ENCODE peak calls at places on chromosomes 7 and 10, in six cellular contexts. One of them, this sample, is unnamed.

GRCh38 chr7:147803625-147804024 is 786.9 kb upstream of the C7orf33 start:
- DNase-seq in stomach: no peak
- DNase-seq in HepG2: no peak
- DNase-seq in A549: no peak
- DNase-seq in heart left ventricle: no peak
- DNase-seq in IMR-90: no peak
- DNase-seq in this sample: no peak

GRCh38 chr7:1555046-1555812 is 776 bp downstream of the TMEM184A start:
- DNase-seq in stomach: peak
- DNase-seq in HepG2: peak
- DNase-seq in A549: peak
- DNase-seq in heart left ventricle: peak
- DNase-seq in IMR-90: peak
- DNase-seq in this sample: no peak

GRCh38 chr7:50697686-50698085 is 85.0 kb downstream of the GRB10 start:
- DNase-seq in stomach: no peak
- DNase-seq in HepG2: no peak
- DNase-seq in A549: no peak
- DNase-seq in heart left ventricle: no peak
- DNase-seq in IMR-90: no peak
- DNase-seq in this sample: no peak

GRCh38 chr10:129945941-129946760 is 17.9 kb downstream of the EBF3 start:
- DNase-seq in stomach: peak
- DNase-seq in HepG2: no peak
- DNase-seq in A549: no peak
- DNase-seq in heart left ventricle: no peak
- DNase-seq in IMR-90: peak
- DNase-seq in this sample: no peak

GRCh38 chr10:1661861-1662260 is 75.5 kb downstream of the ADARB2 start:
- DNase-seq in stomach: no peak
- DNase-seq in HepG2: no peak
- DNase-seq in A549: no peak
- DNase-seq in heart left ventricle: no peak
- DNase-seq in IMR-90: no peak
- DNase-seq in this sample: no peak

GRCh38 chr7:47435889-47436312 is 146.0 kb downstream of the TNS3 start:
- DNase-seq in stomach: peak
- DNase-seq in HepG2: peak
- DNase-seq in A549: peak
- DNase-seq in heart left ventricle: peak
- DNase-seq in IMR-90: peak
- DNase-seq in this sample: no peak

GRCh38 chr7:92633211-92633906 is 43.2 kb upstream of the FAM133B start:
- DNase-seq in stomach: no peak
- DNase-seq in HepG2: peak
- DNase-seq in A549: peak
- DNase-seq in heart left ventricle: no peak
- DNase-seq in IMR-90: peak
- DNase-seq in this sample: no peak

GRCh38 chr10:133309720-133310398 is 1.1 kb downstream of the ZNF511 start:
- DNase-seq in stomach: peak
- DNase-seq in HepG2: no peak
- DNase-seq in A549: no peak
- DNase-seq in heart left ventricle: no peak
- DNase-seq in IMR-90: no peak
- DNase-seq in this sample: no peak

GRCh38 chr7:105992888-105993287 is 29.8 kb downstream of the CDHR3 start:
- DNase-seq in stomach: no peak
- DNase-seq in HepG2: no peak
- DNase-seq in A549: no peak
- DNase-seq in heart left ventricle: no peak
- DNase-seq in IMR-90: no peak
- DNase-seq in this sample: no peak

GRCh38 chr10:77297370-77297692 is 340.3 kb downstream of the KCNMA1 start:
- DNase-seq in stomach: no peak
- DNase-seq in HepG2: no peak
- DNase-seq in A549: no peak
- DNase-seq in heart left ventricle: no peak
- DNase-seq in IMR-90: peak
- DNase-seq in this sample: no peak

GRCh38 chr10:28147706-28148105 is 148.8 kb upstream of the ODAD2 start:
- DNase-seq in stomach: no peak
- DNase-seq in HepG2: no peak
- DNase-seq in A549: no peak
- DNase-seq in heart left ventricle: no peak
- DNase-seq in IMR-90: no peak
- DNase-seq in this sample: no peak

GRCh38 chr7:29627631-29628030 is 64.0 kb downstream of the PRR15 start:
- DNase-seq in stomach: no peak
- DNase-seq in HepG2: no peak
- DNase-seq in A549: no peak
- DNase-seq in heart left ventricle: no peak
- DNase-seq in IMR-90: no peak
- DNase-seq in this sample: no peak

GRCh38 chr10:49539320-49539885 is 482 bp upstream of the ERCC6 start:
- DNase-seq in stomach: peak
- DNase-seq in HepG2: peak
- DNase-seq in A549: peak
- DNase-seq in heart left ventricle: peak
- DNase-seq in IMR-90: peak
- DNase-seq in this sample: no peak

GRCh38 chr7:152761116-152761748 is 1.7 kb downstream of the ACTR3B start:
- DNase-seq in stomach: no peak
- DNase-seq in HepG2: no peak
- DNase-seq in A549: no peak
- DNase-seq in heart left ventricle: no peak
- DNase-seq in IMR-90: peak
- DNase-seq in this sample: peak

GRCh38 chr7:152851881-152852417 is 92.4 kb downstream of the ACTR3B start:
- DNase-seq in stomach: no peak
- DNase-seq in HepG2: no peak
- DNase-seq in A549: no peak
- DNase-seq in heart left ventricle: no peak
- DNase-seq in IMR-90: no peak
- DNase-seq in this sample: no peak

GRCh38 chr7:148699772-148700629 is 1.3 kb downstream of the CUL1 start:
- DNase-seq in stomach: no peak
- DNase-seq in HepG2: peak
- DNase-seq in A549: no peak
- DNase-seq in heart left ventricle: no peak
- DNase-seq in IMR-90: peak
- DNase-seq in this sample: no peak

DNA sequence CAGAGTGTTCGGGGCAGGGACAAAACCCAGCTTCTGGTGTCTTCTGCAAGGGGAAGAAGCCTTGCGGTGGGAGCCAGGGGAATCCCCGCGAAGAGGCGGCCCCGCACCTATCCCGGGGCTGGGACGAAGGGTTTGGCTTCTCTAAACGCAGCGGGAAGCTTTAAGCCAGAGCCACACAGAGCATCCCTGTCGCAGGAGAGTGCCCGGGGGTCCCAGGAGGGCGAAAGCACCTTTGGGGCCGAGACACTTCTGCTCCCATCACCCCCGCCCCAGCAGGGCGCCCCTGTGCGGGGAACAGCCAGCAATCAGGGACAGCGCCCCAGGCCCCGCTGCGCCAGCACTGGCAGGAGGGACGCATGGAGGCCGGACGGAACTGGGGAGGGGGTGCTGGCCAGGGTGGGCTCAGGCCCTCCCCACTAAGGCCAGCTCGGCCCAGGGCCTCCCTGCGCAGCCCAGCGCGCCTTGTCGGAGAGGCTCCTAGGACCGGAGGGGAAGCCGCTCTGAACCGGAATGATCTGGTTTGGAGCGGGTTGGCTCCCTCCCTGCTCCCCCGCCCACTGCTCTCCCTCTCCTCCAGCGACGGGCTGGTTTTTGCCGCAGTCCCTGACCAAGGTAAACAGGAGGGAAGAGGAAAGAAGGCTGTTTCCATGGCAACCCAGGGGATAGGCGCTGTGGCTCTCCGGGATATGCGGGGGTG is 63.9 kb downstream of the TMEM209 start:
- DNase-seq in stomach: peak
- DNase-seq in HepG2: no peak
- DNase-seq in A549: no peak
- DNase-seq in heart left ventricle: peak
- DNase-seq in IMR-90: peak
- DNase-seq in this sample: no peak
- TF ChIP-seq POLR2A in stomach: no peak
- TF ChIP-seq POLR2A in HepG2: no peak
- TF ChIP-seq POLR2A in A549: no peak
- TF ChIP-seq POLR2A in heart left ventricle: no peak
- TF ChIP-seq POLR2A in IMR-90: no peak
- TF ChIP-seq POLR2A in this sample: no peak

DNA sequence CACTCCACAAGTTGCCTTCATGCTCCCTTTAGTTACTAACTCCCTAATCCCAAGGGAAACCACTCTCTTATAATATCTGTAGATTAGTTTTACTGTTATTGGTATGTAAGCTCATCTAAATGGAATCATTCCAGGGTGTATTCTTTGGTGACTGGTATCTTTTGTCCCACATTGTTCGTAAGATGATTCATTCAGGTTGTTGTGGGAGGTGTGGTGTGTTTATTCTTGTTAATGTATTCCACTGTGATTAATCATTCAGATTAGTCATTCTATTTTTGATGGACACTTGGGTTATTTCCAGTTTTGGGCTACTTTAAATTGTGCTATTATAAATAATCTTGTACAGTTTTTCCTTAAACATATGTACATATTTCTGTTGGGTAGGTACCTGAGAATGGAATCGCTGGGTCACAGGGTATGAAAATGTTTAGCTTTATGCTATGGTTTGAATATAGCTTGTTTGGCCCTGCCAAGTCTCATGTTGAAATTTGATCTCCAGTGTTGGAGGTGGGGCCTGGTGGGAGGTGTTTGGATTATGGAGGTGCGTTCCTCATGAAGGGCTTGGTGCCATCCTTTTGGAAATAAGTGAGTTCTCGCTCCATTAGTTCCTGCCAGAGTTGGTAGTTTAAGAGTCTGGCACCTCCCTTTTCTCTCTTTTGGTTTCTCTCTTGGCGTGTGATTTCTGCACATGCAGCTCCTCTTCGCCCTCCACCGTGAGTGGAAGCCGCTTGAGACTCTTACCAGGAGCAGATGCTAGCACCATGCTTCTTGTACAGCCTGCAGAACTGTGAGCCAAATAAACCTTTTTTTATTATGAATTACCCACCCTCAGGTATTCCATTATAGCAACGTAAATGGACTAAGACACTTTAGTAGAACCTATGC is 13.8 kb downstream of the BTRC start:
- DNase-seq in stomach: no peak
- DNase-seq in HepG2: no peak
- DNase-seq in A549: peak
- DNase-seq in heart left ventricle: no peak
- DNase-seq in IMR-90: peak
- DNase-seq in this sample: no peak
- H3K4me3 ChIP-seq in stomach: no peak
- H3K4me3 ChIP-seq in HepG2: no peak
- H3K4me3 ChIP-seq in A549: no peak
- H3K4me3 ChIP-seq in heart left ventricle: no peak
- H3K4me3 ChIP-seq in IMR-90: no peak
- H3K4me3 ChIP-seq in this sample: no peak

GRCh38 chr10:95276367-95277200 is 14.2 kb downstream of the PDLIM1 start:
- DNase-seq in stomach: no peak
- DNase-seq in HepG2: no peak
- DNase-seq in A549: no peak
- DNase-seq in heart left ventricle: no peak
- DNase-seq in IMR-90: no peak
- DNase-seq in this sample: peak

GRCh38 chr10:95279042-95279820 is 11.6 kb downstream of the PDLIM1 start:
- DNase-seq in stomach: no peak
- DNase-seq in HepG2: no peak
- DNase-seq in A549: peak
- DNase-seq in heart left ventricle: no peak
- DNase-seq in IMR-90: peak
- DNase-seq in this sample: no peak

GRCh38 chr10:95277201-95277570 is 13.6 kb downstream of the PDLIM1 start:
- DNase-seq in stomach: no peak
- DNase-seq in HepG2: no peak
- DNase-seq in A549: no peak
- DNase-seq in heart left ventricle: no peak
- DNase-seq in IMR-90: no peak
- DNase-seq in this sample: peak

GRCh38 chr10:95277614-95278013 is 13.2 kb downstream of the PDLIM1 start:
- DNase-seq in stomach: no peak
- DNase-seq in HepG2: no peak
- DNase-seq in A549: no peak
- DNase-seq in heart left ventricle: no peak
- DNase-seq in IMR-90: no peak
- DNase-seq in this sample: peak

GRCh38 chr10:95278061-95278988 is 12.5 kb downstream of the PDLIM1 start:
- DNase-seq in stomach: no peak
- DNase-seq in HepG2: peak
- DNase-seq in A549: no peak
- DNase-seq in heart left ventricle: no peak
- DNase-seq in IMR-90: peak
- DNase-seq in this sample: peak
- H3K27ac ChIP-seq in stomach: no peak
- H3K27ac ChIP-seq in HepG2: peak
- H3K27ac ChIP-seq in A549: peak
- H3K27ac ChIP-seq in heart left ventricle: peak
- H3K27ac ChIP-seq in IMR-90: peak
- H3K27ac ChIP-seq in this sample: peak

GRCh38 chr10:102850025-102850518 is 4.0 kb upstream of the BORCS7 start:
- DNase-seq in stomach: no peak
- DNase-seq in HepG2: peak
- DNase-seq in A549: no peak
- DNase-seq in heart left ventricle: no peak
- DNase-seq in IMR-90: no peak
- DNase-seq in this sample: no peak

GRCh38 chr10:102859911-102860310 is 5.9 kb downstream of the BORCS7 start:
- DNase-seq in stomach: no peak
- DNase-seq in HepG2: no peak
- DNase-seq in A549: no peak
- DNase-seq in heart left ventricle: no peak
- DNase-seq in IMR-90: no peak
- DNase-seq in this sample: no peak

GRCh38 chr10:102856758-102857424 is 2.8 kb downstream of the BORCS7 start:
- DNase-seq in stomach: no peak
- DNase-seq in HepG2: no peak
- DNase-seq in A549: no peak
- DNase-seq in heart left ventricle: no peak
- DNase-seq in IMR-90: no peak
- DNase-seq in this sample: peak

DNA sequence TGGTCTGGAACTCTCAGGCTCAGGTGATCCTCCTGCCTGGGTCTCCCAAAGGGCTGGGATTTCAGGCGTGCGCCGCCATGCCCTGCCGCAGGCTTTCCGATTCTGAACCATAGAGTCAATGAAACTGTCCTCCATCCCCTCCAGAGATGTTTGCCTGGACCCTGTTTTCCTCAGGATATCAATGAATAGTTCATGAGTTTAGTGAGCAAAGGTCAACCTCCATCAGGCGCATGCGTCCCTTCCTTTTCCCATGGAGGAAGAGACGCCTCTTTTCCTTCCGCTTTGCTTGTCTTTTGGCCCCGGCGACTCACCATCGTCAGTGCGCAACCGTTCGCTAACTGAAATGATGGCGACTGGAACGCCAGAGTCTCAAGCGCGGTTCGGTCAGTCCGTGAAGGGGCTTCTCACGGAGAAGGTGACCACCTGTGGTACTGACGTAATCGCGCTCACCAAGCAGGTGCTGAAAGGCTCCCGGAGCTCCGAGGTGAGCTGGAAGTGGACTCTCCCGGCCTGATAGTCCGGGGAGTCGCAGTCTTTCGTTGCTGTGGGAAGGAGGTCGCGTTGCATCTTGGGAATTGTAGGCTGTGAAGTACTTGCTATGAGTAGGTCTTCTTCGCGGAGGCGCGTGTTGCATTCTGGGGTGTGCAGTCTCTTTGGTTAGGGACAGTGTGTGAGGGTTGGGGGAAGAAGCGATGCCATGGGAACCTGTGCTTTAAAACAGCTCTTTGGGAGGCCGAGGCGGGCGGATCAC is at the start of gene BORCS7:
- DNase-seq in stomach: peak
- DNase-seq in HepG2: peak
- DNase-seq in A549: peak
- DNase-seq in heart left ventricle: peak
- DNase-seq in IMR-90: peak
- DNase-seq in this sample: peak
- TF ChIP-seq POLR2A in stomach: no peak
- TF ChIP-seq POLR2A in HepG2: peak
- TF ChIP-seq POLR2A in A549: peak
- TF ChIP-seq POLR2A in heart left ventricle: no peak
- TF ChIP-seq POLR2A in IMR-90: peak
- TF ChIP-seq POLR2A in this sample: peak